ENCODE peak calls at places on chromosomes 1 and 21, in four cellular contexts. P is H4; F is stimulated activated CD4-positive, alpha-beta T cell treated with anti-CD3 and anti-CD28 coated beads, Interleukin-1b, Interleukin-23, amount 100 ng/mL, for 4 hours; T is RWPE2. Z is an unnamed sample.
A peak's percentile ranks its signal among the peaks of the same experiment; 100 is the strongest.

GRCh38 chr1:3263790-3264189 is 190.7 kb upstream of the ARHGEF16 start:
- DNase-seq in P (no peak), T (no peak), F (no peak), Z (no peak)

GRCh38 chr1:89767618-89768017 is 53.2 kb upstream of the LRRC8D start:
- DNase-seq in P (no peak), T (no peak), F (no peak), Z (no peak)

GRCh38 chr1:100928128-100928527 is 32.2 kb downstream of the SLC30A7 start:
- DNase-seq in P (no peak), F (no peak), T (no peak), Z (no peak)

GRCh38 chr1:31541201-31541600 is 35.1 kb upstream of the TINAGL1 start:
- DNase-seq in F (no peak), P (no peak), T (no peak), Z (no peak)

GRCh38 chr1:2204384-2205190 is 10.0 kb upstream of the FAAP20 start:
- DNase-seq in F (no peak), T (no peak), P (no peak), Z (no peak)

GRCh38 chr1:212485895-212486590 is 53.3 kb downstream of the NENF start:
- DNase-seq in F (no peak), P (peak; percentile 93), T (peak; percentile 81), Z (no peak)

GRCh38 chr1:153735090-153735420 is 7.2 kb downstream of the INTS3 start:
- DNase-seq in T (no peak), P (no peak), F (no peak), Z (no peak)

GRCh38 chr21:16419188-16419874 is 689.5 kb downstream of the USP25 start:
- DNase-seq in F (no peak), P (peak; percentile 97), T (no peak), Z (no peak)

GRCh38 chr1:87224209-87224608 is 104.5 kb upstream of the LMO4 start:
- DNase-seq in P (peak; percentile 58), T (no peak), F (no peak), Z (no peak)

GRCh38 chr1:242199861-242200458 is 201.1 kb upstream of the MAP1LC3C start:
- DNase-seq in F (no peak), T (peak; percentile 55), P (no peak), Z (no peak)

GRCh38 chr1:162175393-162175792 is 105.9 kb downstream of the NOS1AP start:
- DNase-seq in F (no peak), T (no peak), P (no peak), Z (no peak)

GRCh38 chr1:184504012-184504694 is 117.3 kb downstream of the C1orf21 start:
- DNase-seq in F (no peak), T (no peak), P (no peak), Z (no peak)

GRCh38 chr1:41661428-41662060 is 177.1 kb upstream of the EDN2 start:
- DNase-seq in P (no peak), F (no peak), T (no peak), Z (peak; percentile 87)